ENCODE peak calls at places on chromosomes 7 and 10, in five cellular contexts. H, E, X, K and N are unnamed samples.

GRCh38 chr10:7412482-7413251 is 1.8 kb upstream of the SFMBT2 start:
- DNase-seq in K (no peak), X (peak), H (no peak), E (no peak), N (peak)

GRCh38 chr7:128742206-128742605 is 3.0 kb downstream of the CALU start:
- DNase-seq in K (no peak), X (no peak), E (no peak), H (no peak), N (no peak)

GRCh38 chr10:48748573-48748972 is 63.9 kb downstream of the WDFY4 start:
- DNase-seq in K (no peak), X (no peak), E (no peak), H (no peak), N (no peak)

GRCh38 chr10:57294698-57295097 is 933.6 kb upstream of the ZWINT start:
- DNase-seq in E (no peak), K (no peak), X (no peak), H (no peak), N (no peak)

GRCh38 chr10:125111350-125111749 is 49.0 kb downstream of the CTBP2 start:
- DNase-seq in K (no peak), E (no peak), X (no peak), H (no peak), N (no peak)

GRCh38 chr7:131653418-131654248 is 97.2 kb upstream of the PODXL start:
- DNase-seq in H (no peak), X (no peak), K (no peak), E (no peak), N (no peak)

GRCh38 chr7:38284553-38284952 is 11.1 kb upstream of the TARP start:
- DNase-seq in H (no peak), X (no peak), E (no peak), K (no peak), N (no peak)

GRCh38 chr10:129580010-129580409 is 113.0 kb downstream of the MGMT start:
- DNase-seq in K (no peak), H (no peak), E (no peak), X (no peak), N (no peak)

GRCh38 chr7:40232242-40232929 is 97.6 kb downstream of the SUGCT start:
- DNase-seq in H (no peak), X (no peak), K (no peak), E (peak), N (peak)

GRCh38 chr10:77905086-77905735 is 21.3 kb downstream of the DLG5 start:
- DNase-seq in H (no peak), E (no peak), K (no peak), X (no peak), N (no peak)

GRCh38 chr10:106424076-106424475 is 740.4 kb downstream of the SORCS1 start:
- DNase-seq in X (no peak), K (no peak), H (no peak), E (no peak), N (no peak)

GRCh38 chr7:102393467-102393866 is 2.7 kb upstream of the PRKRIP1 start:
- DNase-seq in X (no peak), K (no peak), E (no peak), H (no peak), N (no peak)

GRCh38 chr7:89623018-89623672 is 531.1 kb upstream of the STEAP1 start:
- DNase-seq in K (no peak), X (no peak), H (no peak), E (peak), N (no peak)

GRCh38 chr10:122194251-122194650 is 76.8 kb upstream of the BTBD16 start:
- DNase-seq in K (no peak), H (no peak), X (no peak), E (no peak), N (no peak)

GRCh38 chr10:71461917-71462641 is 65.4 kb downstream of the CDH23 start:
- DNase-seq in E (no peak), H (no peak), K (no peak), X (no peak), N (no peak)

GRCh38 chr7:118846977-118847376 is 622.5 kb downstream of the ANKRD7 start:
- DNase-seq in E (no peak), K (no peak), H (no peak), X (no peak), N (no peak)

GRCh38 chr7:93622036-93622714 is 47.7 kb upstream of the CALCR start:
- DNase-seq in X (no peak), E (peak), K (no peak), H (no peak), N (no peak)

GRCh38 chr10:14016011-14016536 is 314.6 kb downstream of the FRMD4A start:
- DNase-seq in E (no peak), X (no peak), K (peak), H (no peak), N (peak)

GRCh38 chr7:12418452-12418851 is 14.8 kb upstream of the VWDE start:
- DNase-seq in X (no peak), K (no peak), H (no peak), E (no peak), N (no peak)

GRCh38 chr7:118918556-118918955 is 694.1 kb downstream of the ANKRD7 start:
- DNase-seq in E (peak), H (no peak), K (no peak), X (no peak), N (no peak)

GRCh38 chr10:132389631-132390454 is 7.2 kb upstream of the PWWP2B start:
- DNase-seq in H (no peak), K (peak), X (peak), E (no peak), N (peak)

GRCh38 chr10:104617831-104618230 is 23.3 kb upstream of the SORCS3 start:
- DNase-seq in H (no peak), E (no peak), X (no peak), K (no peak), N (no peak)

GRCh38 chr10:71608863-71609768 is 110.5 kb downstream of the C10orf105 start:
- DNase-seq in E (peak), H (peak), K (peak), X (peak), N (peak)

GRCh38 chr7:129169171-129169643 is 19.2 kb upstream of the SMO start:
- DNase-seq in E (no peak), K (peak), X (peak), H (no peak), N (peak)

GRCh38 chr7:82263880-82264751 is 179.5 kb downstream of the CACNA2D1 start:
- DNase-seq in X (no peak), K (no peak), H (no peak), E (no peak), N (no peak)

GRCh38 chr10:88428442-88428841 is 154.7 kb downstream of the RNLS start:
- DNase-seq in X (no peak), K (no peak), E (no peak), H (no peak), N (no peak)

GRCh38 chr7:71511361-71511807 is 379.4 kb downstream of the GALNT17 start:
- DNase-seq in K (no peak), X (no peak), H (no peak), E (no peak), N (no peak)

GRCh38 chr10:95655571-95656290 is 780 bp downstream of the ALDH18A1 start:
- DNase-seq in X (no peak), E (peak), K (no peak), H (no peak), N (peak)

GRCh38 chr10:85602306-85602705 is 764.3 kb downstream of the GRID1 start:
- DNase-seq in X (no peak), E (no peak), H (no peak), K (no peak), N (no peak)

GRCh38 chr7:120792091-120792860 is 65.7 kb downstream of the TSPAN12 start:
- DNase-seq in H (peak), E (peak), K (peak), X (peak), N (peak)

GRCh38 chr10:120963053-120963533 is 111.9 kb downstream of the WDR11 start:
- DNase-seq in K (no peak), X (no peak), H (no peak), E (no peak), N (peak)

GRCh38 chr10:122338609-122339441 is 35.7 kb upstream of the PLEKHA1 start:
- DNase-seq in H (no peak), K (no peak), E (no peak), X (no peak), N (peak)

GRCh38 chr7:205117-206010 is 13.0 kb downstream of the FAM20C start:
- DNase-seq in E (no peak), H (no peak), K (no peak), X (no peak), N (no peak)

GRCh38 chr10:47257396-47258120 is 42.4 kb upstream of the GDF10 start:
- DNase-seq in E (no peak), K (peak), X (no peak), H (peak), N (no peak)

GRCh38 chr10:70272925-70273316 is 10.9 kb downstream of the NPFFR1 start:
- DNase-seq in E (no peak), H (no peak), X (no peak), K (no peak), N (no peak)

GRCh38 chr7:32611201-32611691 is 116.0 kb downstream of the AVL9 start:
- DNase-seq in K (no peak), H (no peak), X (no peak), E (no peak), N (no peak)

DNA sequence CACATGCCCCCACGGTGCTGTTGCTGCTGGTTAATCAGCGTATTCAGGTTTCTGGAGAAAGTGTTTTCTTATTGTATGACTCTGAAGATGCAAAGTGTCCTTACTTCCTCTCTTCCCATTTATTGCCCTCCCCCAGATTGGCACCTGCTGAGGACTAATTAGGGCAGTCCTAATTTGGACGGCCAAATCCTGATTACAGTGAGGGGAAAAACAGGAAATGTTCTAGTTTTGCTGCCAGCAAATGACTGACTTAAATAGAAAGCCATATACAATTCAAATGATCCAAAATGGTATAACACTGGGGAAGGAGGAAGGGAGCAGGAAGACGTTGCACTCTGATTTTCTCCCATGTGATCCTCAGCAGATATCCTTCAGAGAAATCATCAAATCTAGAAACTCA is 222.4 kb upstream of the LRGUK start:
- DNase-seq in K (no peak), H (no peak), E (no peak), X (no peak), N (no peak)
- H3K4me3 ChIP-seq in K (no peak), H (no peak), E (no peak), X (no peak), N (no peak)

GRCh38 chr7:127532151-127532550 is 53.2 kb downstream of the GCC1 start:
- DNase-seq in X (no peak), H (no peak), K (no peak), E (no peak), N (no peak)

GRCh38 chr7:127535546-127536425 is 49.6 kb downstream of the GCC1 start:
- DNase-seq in E (no peak), K (no peak), H (no peak), X (no peak), N (no peak)

GRCh38 chr7:127530148-127530547 is 55.2 kb downstream of the GCC1 start:
- DNase-seq in H (no peak), K (no peak), X (no peak), E (no peak), N (no peak)

GRCh38 chr7:127534636-127535035 is 50.8 kb downstream of the GCC1 start:
- DNase-seq in H (no peak), E (no peak), K (no peak), X (no peak), N (no peak)

DNA sequence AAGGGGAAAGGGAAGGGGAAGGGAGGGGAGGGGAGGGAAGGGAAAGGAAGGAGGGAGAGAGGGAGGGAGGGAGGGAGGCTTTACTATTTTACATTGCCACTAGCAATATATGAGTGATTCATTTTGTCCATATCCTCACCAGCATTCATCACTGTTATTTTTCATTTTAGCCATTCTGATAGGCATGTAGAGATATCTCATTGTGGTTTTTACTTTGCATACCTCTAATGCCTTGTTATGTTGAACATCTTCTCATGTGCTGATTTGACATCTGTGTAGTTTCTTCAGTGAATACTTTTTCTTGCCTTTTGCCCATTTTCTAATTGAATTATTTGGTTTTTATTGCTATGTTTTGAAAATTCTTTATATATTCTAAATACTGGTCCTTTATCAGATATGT is 52.7 kb downstream of the GCC1 start:
- DNase-seq in H (no peak), X (no peak), K (no peak), E (no peak), N (no peak)
- TF ChIP-seq POLR2AphosphoS5 in H (no peak), X (no peak), K (no peak), E (no peak), N (no peak)

GRCh38 chr7:29565634-29565981 is 2.0 kb downstream of the PRR15 start:
- DNase-seq in K (no peak), X (peak), H (no peak), E (no peak), N (no peak)
- H3K4me3 ChIP-seq in K (no peak), X (no peak), H (peak), E (peak), N (peak)

GRCh38 chr10:30985552-30985951 is 46.1 kb downstream of the ZNF438 start:
- DNase-seq in E (no peak), K (no peak), X (no peak), H (no peak), N (no peak)

GRCh38 chr10:30986027-30986672 is 45.5 kb downstream of the ZNF438 start:
- DNase-seq in X (no peak), E (no peak), K (no peak), H (no peak), N (no peak)

GRCh38 chr10:30987463-30987862 is 44.2 kb downstream of the ZNF438 start:
- DNase-seq in E (no peak), K (no peak), H (no peak), X (no peak), N (no peak)

GRCh38 chr10:30980951-30981616 is 50.6 kb downstream of the ZNF438 start:
- DNase-seq in K (peak), H (peak), X (no peak), E (no peak), N (peak)

GRCh38 chr10:30984563-30985328 is 46.9 kb downstream of the ZNF438 start:
- DNase-seq in K (no peak), X (no peak), H (no peak), E (no peak), N (no peak)
- TF ChIP-seq POLR2AphosphoS5 in K (no peak), X (no peak), H (no peak), E (no peak), N (no peak)

DNA sequence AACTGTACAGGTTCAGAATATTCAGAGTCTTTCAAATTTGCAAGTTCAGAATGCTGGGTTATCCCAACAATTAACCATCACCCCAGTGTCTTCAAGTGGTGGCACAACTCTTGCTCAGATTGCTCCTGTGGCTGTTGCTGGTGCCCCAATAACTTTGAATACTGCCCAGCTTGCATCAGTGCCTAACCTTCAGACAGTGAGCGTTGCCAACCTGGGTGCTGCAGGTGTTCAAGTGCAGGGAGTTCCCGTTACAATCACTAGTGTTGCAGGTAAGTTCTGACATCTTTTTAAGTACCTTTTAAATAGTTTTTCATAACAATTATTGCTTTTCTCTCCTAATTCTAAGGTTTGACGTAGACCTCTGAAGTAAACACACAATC is 2.7 kb downstream of the SP4 start:
- DNase-seq in E (no peak), H (no peak), K (no peak), X (no peak), N (no peak)
- H3K4me3 ChIP-seq in E (no peak), H (no peak), K (no peak), X (no peak), N (no peak)

DNA sequence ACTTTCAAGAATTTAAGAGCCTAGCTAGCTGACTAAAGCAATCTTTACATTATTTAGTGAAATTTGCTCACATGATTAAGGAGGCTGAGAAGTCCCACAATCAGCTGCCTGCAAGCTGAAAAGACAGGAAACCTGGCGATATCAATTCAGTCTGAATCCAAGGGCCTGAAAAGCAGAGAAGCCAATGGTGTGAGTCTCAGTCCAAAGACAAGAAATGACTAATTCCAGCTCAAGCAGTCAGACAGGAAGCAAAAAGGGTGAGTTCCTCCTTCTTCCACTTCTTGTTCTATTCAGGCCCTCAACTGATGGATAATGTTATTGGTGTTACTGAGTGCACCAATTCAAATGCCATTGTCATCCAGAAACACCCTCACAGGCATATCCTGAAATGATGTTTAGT is 1231.6 kb upstream of the CELF2 start:
- DNase-seq in H (no peak), K (no peak), E (no peak), X (no peak), N (no peak)
- TF ChIP-seq POLR2AphosphoS5 in H (no peak), K (no peak), E (no peak), X (no peak), N (no peak)

GRCh38 chr10:110034596-110034995 is 26.8 kb downstream of the ADD3 start:
- DNase-seq in E (no peak), X (no peak), H (no peak), K (no peak), N (no peak)

GRCh38 chr10:110033724-110034235 is 26.0 kb downstream of the ADD3 start:
- DNase-seq in K (no peak), X (no peak), E (no peak), H (no peak), N (no peak)

GRCh38 chr10:110036640-110037039 is 28.9 kb downstream of the ADD3 start:
- DNase-seq in E (no peak), K (no peak), X (no peak), H (no peak), N (no peak)

GRCh38 chr10:110029448-110029847 is 21.7 kb downstream of the ADD3 start:
- DNase-seq in K (no peak), E (no peak), X (no peak), H (no peak), N (no peak)

GRCh38 chr10:110032801-110033723 is 25.3 kb downstream of the ADD3 start:
- DNase-seq in X (no peak), E (no peak), K (no peak), H (no peak), N (no peak)
- H3K4me3 ChIP-seq in X (no peak), E (no peak), K (no peak), H (no peak), N (no peak)

DNA sequence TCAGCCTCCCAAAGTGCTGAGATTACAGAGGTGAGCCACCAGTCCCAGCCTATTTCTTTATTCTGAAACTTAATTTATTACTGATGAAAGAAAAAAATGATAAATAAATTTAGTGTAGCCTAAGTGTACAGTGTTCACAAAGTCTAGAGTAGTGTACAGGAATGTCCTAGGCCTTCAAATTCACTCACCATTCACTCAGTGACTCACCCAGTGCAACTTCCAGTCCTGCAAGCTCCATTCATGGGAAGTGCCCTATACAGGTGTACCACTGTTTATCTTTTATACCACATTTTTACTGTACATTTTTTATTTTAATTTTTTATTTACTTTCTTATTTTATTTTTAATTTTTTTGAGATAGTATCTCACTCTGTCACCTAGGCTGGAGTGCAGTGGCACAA is 12.2 kb downstream of the MRLN start:
- DNase-seq in H (no peak), X (no peak), E (no peak), K (no peak), N (no peak)
- TF ChIP-seq POLR2AphosphoS5 in H (no peak), X (no peak), E (no peak), K (no peak), N (no peak)

GRCh38 chr7:47328392-47329319 is 253.3 kb downstream of the TNS3 start:
- DNase-seq in X (no peak), K (no peak), H (no peak), E (no peak), N (no peak)
- H3K4me3 ChIP-seq in X (no peak), K (no peak), H (no peak), E (no peak), N (peak)

DNA sequence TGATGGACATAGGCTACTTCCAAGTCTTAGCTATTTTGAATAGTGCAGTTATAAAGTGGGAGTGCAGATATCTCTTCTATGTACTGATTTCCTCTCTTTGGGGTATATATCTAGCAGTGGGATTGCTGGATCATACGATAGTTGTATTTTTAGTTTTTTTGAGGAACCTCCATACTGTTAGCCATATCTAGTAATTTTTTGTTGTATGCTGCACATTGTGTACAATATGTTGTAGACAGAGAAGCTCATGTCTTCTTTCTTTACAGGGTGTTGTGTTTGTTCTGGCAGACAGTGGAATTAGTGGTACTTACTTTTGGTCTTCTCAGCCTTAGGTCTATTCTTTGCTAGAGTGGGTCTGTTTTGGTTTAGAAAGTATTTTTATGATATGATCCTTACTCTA is 13.7 kb upstream of the DIP2C start:
- DNase-seq in K (no peak), E (no peak), H (no peak), X (no peak), N (no peak)
- TF ChIP-seq POLR2AphosphoS5 in K (no peak), E (no peak), H (no peak), X (no peak), N (no peak)